ENCODE peak calls at places on chromosomes 13 and 19, in four cellular contexts. One of them, this sample, is unnamed.

GRCh38 chr19:3183721-3184641 is 1.7 kb upstream of the NCLN start:
- DNase-seq in ovary: no peak
- DNase-seq in WTC11: no peak
- DNase-seq in T-helper 1 cell: no peak
- DNase-seq in this sample: no peak

GRCh38 chr13:73129023-73129422 is 70.2 kb downstream of the KLF5 start:
- DNase-seq in ovary: no peak
- DNase-seq in WTC11: no peak
- DNase-seq in T-helper 1 cell: no peak
- DNase-seq in this sample: no peak

GRCh38 chr13:88068975-88069374 is 397.8 kb downstream of the SLITRK5 start:
- DNase-seq in ovary: no peak
- DNase-seq in WTC11: peak
- DNase-seq in T-helper 1 cell: no peak
- DNase-seq in this sample: no peak

GRCh38 chr13:114046447-114046846 is 72.6 kb upstream of the C13orf46 start:
- DNase-seq in ovary: no peak
- DNase-seq in WTC11: no peak
- DNase-seq in T-helper 1 cell: no peak
- DNase-seq in this sample: no peak

GRCh38 chr19:19451429-19452240 is 46.2 kb downstream of the GATAD2A start:
- DNase-seq in ovary: no peak
- DNase-seq in WTC11: no peak
- DNase-seq in T-helper 1 cell: no peak
- DNase-seq in this sample: peak

GRCh38 chr13:75353786-75354193 is 128.2 kb downstream of the TBC1D4 start:
- DNase-seq in ovary: no peak
- DNase-seq in WTC11: no peak
- DNase-seq in T-helper 1 cell: no peak
- DNase-seq in this sample: peak

GRCh38 chr19:34675250-34675649 is 1.7 kb downstream of the SCGB2B2 start:
- DNase-seq in ovary: no peak
- DNase-seq in WTC11: no peak
- DNase-seq in T-helper 1 cell: no peak
- DNase-seq in this sample: no peak

GRCh38 chr13:46640843-46641242 is 87.9 kb downstream of the LRCH1 start:
- DNase-seq in ovary: no peak
- DNase-seq in WTC11: no peak
- DNase-seq in T-helper 1 cell: no peak
- DNase-seq in this sample: peak

GRCh38 chr13:46687810-46688209 is 109.2 kb downstream of the ESD start:
- DNase-seq in ovary: no peak
- DNase-seq in WTC11: no peak
- DNase-seq in T-helper 1 cell: no peak
- DNase-seq in this sample: peak

GRCh38 chr13:105847532-105848295 is 687.7 kb downstream of the EFNB2 start:
- DNase-seq in ovary: no peak
- DNase-seq in WTC11: no peak
- DNase-seq in T-helper 1 cell: no peak
- DNase-seq in this sample: no peak

GRCh38 chr19:9586764-9587163 is 2.5 kb upstream of the ZNF121 start:
- DNase-seq in ovary: peak
- DNase-seq in WTC11: peak
- DNase-seq in T-helper 1 cell: peak
- DNase-seq in this sample: peak